ENCODE peak calls at places on chromosome 12, in seven cellular contexts. One of them, this sample, is unnamed.

GRCh38 chr12:65876898-65877721 is 52.8 kb downstream of the HMGA2 start:
- DNase-seq in progenitor cell of endocrine pancreas: peak
- DNase-seq in Kasumi-1: no peak
- DNase-seq in omental fat pad: no peak
- DNase-seq in OCI-M1: no peak
- DNase-seq in iPS DF 19.7: no peak
- DNase-seq in GM13977: peak
- DNase-seq in this sample: no peak

GRCh38 chr12:11015775-11016430 is 6.5 kb downstream of the TAS2R19 start:
- DNase-seq in progenitor cell of endocrine pancreas: no peak
- DNase-seq in GM13977: no peak
- DNase-seq in omental fat pad: no peak
- DNase-seq in OCI-M1: no peak
- DNase-seq in iPS DF 19.7: no peak
- DNase-seq in Kasumi-1: no peak
- DNase-seq in this sample: no peak

GRCh38 chr12:49550853-49551252 is 12.0 kb downstream of the KCNH3 start:
- DNase-seq in omental fat pad: no peak
- DNase-seq in progenitor cell of endocrine pancreas: no peak
- DNase-seq in Kasumi-1: no peak
- DNase-seq in GM13977: no peak
- DNase-seq in iPS DF 19.7: no peak
- DNase-seq in OCI-M1: no peak
- DNase-seq in this sample: no peak

GRCh38 chr12:106428379-106428778 is 70.8 kb downstream of the POLR3B start:
- DNase-seq in Kasumi-1: no peak
- DNase-seq in iPS DF 19.7: no peak
- DNase-seq in GM13977: no peak
- DNase-seq in OCI-M1: no peak
- DNase-seq in progenitor cell of endocrine pancreas: no peak
- DNase-seq in omental fat pad: no peak
- DNase-seq in this sample: no peak

GRCh38 chr12:94980577-94980976 is 22.9 kb downstream of the NDUFA12 start:
- DNase-seq in progenitor cell of endocrine pancreas: no peak
- DNase-seq in GM13977: no peak
- DNase-seq in iPS DF 19.7: no peak
- DNase-seq in OCI-M1: peak
- DNase-seq in omental fat pad: no peak
- DNase-seq in Kasumi-1: peak
- DNase-seq in this sample: no peak

GRCh38 chr12:38279756-38280155 is 36.8 kb upstream of the ALG10B start:
- DNase-seq in progenitor cell of endocrine pancreas: no peak
- DNase-seq in omental fat pad: no peak
- DNase-seq in iPS DF 19.7: no peak
- DNase-seq in Kasumi-1: no peak
- DNase-seq in OCI-M1: no peak
- DNase-seq in GM13977: no peak
- DNase-seq in this sample: no peak

GRCh38 chr12:60494249-60494648 is 898.4 kb downstream of the SLC16A7 start:
- DNase-seq in iPS DF 19.7: peak
- DNase-seq in omental fat pad: no peak
- DNase-seq in OCI-M1: peak
- DNase-seq in GM13977: peak
- DNase-seq in Kasumi-1: peak
- DNase-seq in progenitor cell of endocrine pancreas: no peak
- DNase-seq in this sample: no peak

GRCh38 chr12:100058482-100059029 is 73.8 kb upstream of the ANKS1B start:
- DNase-seq in omental fat pad: no peak
- DNase-seq in Kasumi-1: peak
- DNase-seq in iPS DF 19.7: no peak
- DNase-seq in OCI-M1: peak
- DNase-seq in GM13977: peak
- DNase-seq in progenitor cell of endocrine pancreas: no peak
- DNase-seq in this sample: no peak

GRCh38 chr12:118603610-118604361 is 227.4 kb downstream of the SUDS3 start:
- DNase-seq in progenitor cell of endocrine pancreas: no peak
- DNase-seq in omental fat pad: no peak
- DNase-seq in GM13977: no peak
- DNase-seq in OCI-M1: no peak
- DNase-seq in Kasumi-1: no peak
- DNase-seq in iPS DF 19.7: no peak
- DNase-seq in this sample: no peak

GRCh38 chr12:18998343-18999270 is 130.9 kb upstream of the PLEKHA5 start:
- DNase-seq in progenitor cell of endocrine pancreas: no peak
- DNase-seq in iPS DF 19.7: no peak
- DNase-seq in Kasumi-1: peak
- DNase-seq in GM13977: no peak
- DNase-seq in omental fat pad: no peak
- DNase-seq in OCI-M1: peak
- DNase-seq in this sample: no peak

GRCh38 chr12:109595321-109595902 is 21.8 kb downstream of the MVK start:
- DNase-seq in OCI-M1: no peak
- DNase-seq in GM13977: no peak
- DNase-seq in progenitor cell of endocrine pancreas: no peak
- DNase-seq in iPS DF 19.7: no peak
- DNase-seq in omental fat pad: no peak
- DNase-seq in Kasumi-1: peak
- DNase-seq in this sample: no peak

GRCh38 chr12:19130224-19131019 is 889 bp downstream of the PLEKHA5 start:
- DNase-seq in iPS DF 19.7: no peak
- DNase-seq in Kasumi-1: peak
- DNase-seq in OCI-M1: peak
- DNase-seq in omental fat pad: no peak
- DNase-seq in GM13977: peak
- DNase-seq in progenitor cell of endocrine pancreas: peak
- DNase-seq in this sample: peak

GRCh38 chr12:99984271-99985128 is at the start of gene ANKS1B:
- DNase-seq in Kasumi-1: no peak
- DNase-seq in omental fat pad: no peak
- DNase-seq in GM13977: peak
- DNase-seq in iPS DF 19.7: no peak
- DNase-seq in progenitor cell of endocrine pancreas: peak
- DNase-seq in OCI-M1: peak
- DNase-seq in this sample: no peak

GRCh38 chr12:79006306-79006705 is 141.7 kb downstream of the SYT1 start:
- DNase-seq in Kasumi-1: peak
- DNase-seq in omental fat pad: no peak
- DNase-seq in iPS DF 19.7: no peak
- DNase-seq in OCI-M1: peak
- DNase-seq in GM13977: no peak
- DNase-seq in progenitor cell of endocrine pancreas: no peak
- DNase-seq in this sample: no peak

GRCh38 chr12:53550595-53550994 is 43.3 kb upstream of the NPFF start:
- DNase-seq in iPS DF 19.7: no peak
- DNase-seq in progenitor cell of endocrine pancreas: no peak
- DNase-seq in OCI-M1: no peak
- DNase-seq in Kasumi-1: no peak
- DNase-seq in GM13977: no peak
- DNase-seq in omental fat pad: no peak
- DNase-seq in this sample: no peak

GRCh38 chr12:19205120-19205519 is 75.6 kb downstream of the PLEKHA5 start:
- DNase-seq in omental fat pad: no peak
- DNase-seq in Kasumi-1: no peak
- DNase-seq in GM13977: no peak
- DNase-seq in OCI-M1: peak
- DNase-seq in progenitor cell of endocrine pancreas: no peak
- DNase-seq in iPS DF 19.7: no peak
- DNase-seq in this sample: no peak